ENCODE peak calls at places on chromosome 19, in six cellular contexts. B, D, W, T, S and Z are unnamed samples.

GRCh38 chr19:55146648-55147218 is 2.3 kb downstream of the TNNT1 start:
- DNase-seq in B (no peak), D (no peak), W (no peak), T (no peak), S (no peak), Z (no peak)

GRCh38 chr19:49564616-49565045 is 15.7 kb downstream of the NOSIP start:
- DNase-seq in B (no peak), D (no peak), W (no peak), T (peak; percentile 63), S (no peak), Z (no peak)

GRCh38 chr19:51448011-51448744 is 10.1 kb downstream of the SIGLEC8 start:
- DNase-seq in B (peak; percentile 47), D (no peak), W (no peak), T (peak; percentile 6), S (no peak), Z (no peak)

GRCh38 chr19:405138-405965 is 3.6 kb downstream of the C2CD4C start:
- DNase-seq in B (no peak), D (no peak), W (no peak), T (no peak), S (no peak), Z (no peak)

GRCh38 chr19:28558783-28559182 is 654.2 kb downstream of the UQCRFS1 start:
- DNase-seq in B (no peak), D (no peak), W (no peak), T (no peak), S (no peak), Z (no peak)

GRCh38 chr19:33947565-33947964 is 150.9 kb downstream of the KCTD15 start:
- DNase-seq in B (peak; percentile 2), D (no peak), W (no peak), T (no peak), S (no peak), Z (no peak)

GRCh38 chr19:28039677-28040381 is 1173.1 kb downstream of the UQCRFS1 start:
- DNase-seq in B (no peak), D (no peak), W (no peak), T (no peak), S (no peak), Z (no peak)

GRCh38 chr19:7595466-7596133 is at the start of gene CAMSAP3:
- DNase-seq in B (peak; percentile 62), D (no peak), W (no peak), T (peak; percentile 29), S (peak; percentile 61), Z (no peak)

GRCh38 chr19:54164369-54165068 is 5.0 kb upstream of the LENG1 start:
- DNase-seq in B (peak; percentile 65), D (peak; percentile 87), W (peak; percentile 59), T (peak; percentile 54), S (peak; percentile 75), Z (peak; percentile 64)

GRCh38 chr19:55528030-55528801 is 8.7 kb downstream of the SBK2 start:
- DNase-seq in B (no peak), D (no peak), W (peak; percentile 29), T (no peak), S (peak; percentile 40), Z (no peak)

GRCh38 chr19:7852851-7853759 is 21.1 kb downstream of the PRR36 start:
- DNase-seq in B (peak; percentile 80), D (no peak), W (peak; percentile 66), T (peak; percentile 47), S (peak; percentile 97), Z (peak; percentile 59)

GRCh38 chr19:12364391-12365093 is 941 bp downstream of the ZNF442 start:
- DNase-seq in B (peak; percentile 53), D (peak; percentile 12), W (peak; percentile 29), T (no peak), S (peak; percentile 9), Z (no peak)

GRCh38 chr19:51742736-51743288 is 8.9 kb downstream of the FPR1 start:
- DNase-seq in B (no peak), D (no peak), W (no peak), T (no peak), S (no peak), Z (no peak)

GRCh38 chr19:49592486-49593232 is 1.7 kb downstream of the PRR12 start:
- DNase-seq in B (no peak), D (no peak), W (peak; percentile 12), T (peak; percentile 19), S (no peak), Z (no peak)

GRCh38 chr19:18401580-18402112 is 4.2 kb upstream of the LRRC25 start:
- DNase-seq in B (no peak), D (peak; percentile 66), W (peak; percentile 78), T (no peak), S (peak; percentile 83), Z (no peak)

GRCh38 chr19:46000497-46001246 is 5.4 kb downstream of the CCDC61 start:
- DNase-seq in B (peak; percentile 80), D (no peak), W (peak; percentile 15), T (peak; percentile 75), S (peak; percentile 67), Z (peak; percentile 63)

GRCh38 chr19:13154241-13154778 is 4.1 kb downstream of the IER2 start:
- DNase-seq in B (peak; percentile 68), D (peak; percentile 94), W (peak; percentile 97), T (peak; percentile 48), S (peak; percentile 95), Z (peak; percentile 45)

GRCh38 chr19:30163663-30164062 is 208.5 kb upstream of the ZNF536 start:
- DNase-seq in B (no peak), D (peak; percentile 37), W (no peak), T (no peak), S (no peak), Z (no peak)

GRCh38 chr19:13092206-13092605 is 10.5 kb downstream of the LYL1 start:
- DNase-seq in B (no peak), D (no peak), W (no peak), T (no peak), S (no peak), Z (no peak)

GRCh38 chr19:17473041-17473440 is 2.7 kb downstream of the SLC27A1 start:
- DNase-seq in B (no peak), D (no peak), W (peak; percentile 82), T (no peak), S (peak; percentile 38), Z (no peak)

GRCh38 chr19:12872941-12873890 is 8.0 kb downstream of the DNASE2 start:
- DNase-seq in B (peak; percentile 58), D (peak; percentile 24), W (peak; percentile 71), T (peak; percentile 60), S (peak; percentile 85), Z (peak; percentile 75)

GRCh38 chr19:8113017-8113416 is 36.4 kb downstream of the FBN3 start:
- DNase-seq in B (no peak), D (no peak), W (no peak), T (no peak), S (no peak), Z (no peak)

GRCh38 chr19:19619849-19620210 is 1.3 kb upstream of the PBX4 start:
- DNase-seq in B (no peak), D (no peak), W (no peak), T (no peak), S (no peak), Z (no peak)

GRCh38 chr19:49889038-49889686 is 7.5 kb downstream of the IL4I1 start:
- DNase-seq in B (no peak), D (peak; percentile 4), W (no peak), T (no peak), S (no peak), Z (no peak)

GRCh38 chr19:45769821-45770191 is 754 bp upstream of the SIX5 start:
- DNase-seq in B (no peak), D (peak; percentile 45), W (no peak), T (peak; percentile 82), S (peak; percentile 60), Z (peak; percentile 76)

GRCh38 chr19:44685877-44686276 is 13.1 kb upstream of the CEACAM16 start:
- DNase-seq in B (no peak), D (peak; percentile 34), W (peak; percentile 69), T (no peak), S (no peak), Z (no peak)

GRCh38 chr19:3229888-3230496 is 5.5 kb downstream of the CELF5 start:
- DNase-seq in B (no peak), D (no peak), W (no peak), T (no peak), S (no peak), Z (no peak)

GRCh38 chr19:44689290-44690130 is 9.4 kb upstream of the CEACAM16 start:
- DNase-seq in B (peak; percentile 87), D (peak; percentile 76), W (peak; percentile 84), T (peak; percentile 66), S (peak; percentile 77), Z (peak; percentile 81)

GRCh38 chr19:6828698-6829633 is 56.5 kb downstream of the VAV1 start:
- DNase-seq in B (no peak), D (no peak), W (no peak), T (peak; percentile 13), S (no peak), Z (no peak)

GRCh38 chr19:31351212-31352193 is 2.3 kb upstream of the TSHZ3 start:
- DNase-seq in B (no peak), D (no peak), W (peak; percentile 73), T (no peak), S (peak; percentile 39), Z (no peak)

GRCh38 chr19:45423033-45423588 is 606 bp downstream of the ERCC1 start:
- DNase-seq in B (no peak), D (no peak), W (no peak), T (peak; percentile 72), S (no peak), Z (peak; percentile 71)

GRCh38 chr19:6238643-6239281 is 41.0 kb downstream of the MLLT1 start:
- DNase-seq in B (no peak), D (peak; percentile 53), W (peak; percentile 83), T (no peak), S (no peak), Z (no peak)

DNA sequence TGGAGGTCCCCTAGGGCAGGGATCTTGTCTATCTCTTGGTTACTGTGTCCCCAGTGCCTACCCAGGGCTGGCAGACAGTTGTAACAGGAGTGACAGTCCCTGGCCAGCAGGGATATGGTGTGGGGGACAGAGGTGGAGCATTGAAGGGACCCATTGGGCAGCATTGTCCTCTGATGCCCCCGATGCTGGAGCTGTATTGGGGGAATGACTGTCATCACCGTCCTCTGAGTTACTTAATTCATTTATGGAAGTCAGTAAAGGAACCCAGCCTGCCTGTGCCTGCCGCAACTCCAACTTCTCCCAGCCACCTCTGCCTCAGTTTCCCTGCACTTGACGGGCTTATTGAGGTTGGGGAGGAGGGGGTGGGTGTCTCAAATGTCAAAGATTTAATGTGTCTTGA is 1.1 kb upstream of the KLF2 start:
- DNase-seq in B (no peak), D (no peak), W (no peak), T (no peak), S (no peak), Z (no peak)
- H3K27ac ChIP-seq in B (peak overlapping the region; percentile 99), D (peak overlapping the region; percentile 99), W (no peak overlapping the region), T (peak overlapping the region; percentile 95), S (no peak overlapping the region), Z (peak overlapping the region; percentile 95)

GRCh38 chr19:10764340-10764894 is 46.5 kb downstream of the DNM2 start:
- DNase-seq in B (no peak), D (no peak), W (no peak), T (no peak), S (peak; percentile 59), Z (no peak)
- H3K4me1 ChIP-seq in B (peaks cover 50% of the 10 kb centered on the region), D (peaks cover 100% of the 10 kb centered on the region), W (peaks cover 9% of the 10 kb centered on the region), T (peaks cover 84% of the 10 kb centered on the region), S (peaks cover 71% of the 10 kb centered on the region), Z (peaks cover 57% of the 10 kb centered on the region)

GRCh38 chr19:36009633-36010379 is 1.2 kb upstream of the SYNE4 start:
- DNase-seq in B (no peak), D (no peak), W (no peak), T (no peak), S (no peak), Z (no peak)
- H3K27ac ChIP-seq in B (no peak overlapping the region), D (no peak overlapping the region), W (no peak overlapping the region), T (no peak overlapping the region), S (no peak overlapping the region), Z (no peak overlapping the region)

GRCh38 chr19:48394331-48395169 is 1.1 kb downstream of the GRIN2D start:
- DNase-seq in B (no peak), D (no peak), W (no peak), T (no peak), S (no peak), Z (no peak)
- H3K4me1 ChIP-seq in B (peaks cover 57% of the 10 kb centered on the region), D (peaks cover 23% of the 10 kb centered on the region), W (peaks cover 17% of the 10 kb centered on the region), T (peaks cover 58% of the 10 kb centered on the region), S (peaks cover 29% of the 10 kb centered on the region), Z (peaks cover 50% of the 10 kb centered on the region)